ENCODE peak calls at places on chromosome 11, in eight cellular contexts. One of them, this sample, is unnamed.

GRCh38 chr11:19378814-19379213 is 138.1 kb upstream of the E2F8 start:
- DNase-seq in SJCRH30: no peak
- DNase-seq in Peyer's patch: no peak
- DNase-seq in mammary epithelial cell: no peak
- DNase-seq in spleen: no peak
- DNase-seq in heart right ventricle: no peak
- DNase-seq in ovary: no peak
- DNase-seq in IMR-90: no peak
- DNase-seq in this sample: no peak

GRCh38 chr11:103730151-103730940 is 306.1 kb upstream of the DDI1 start:
- DNase-seq in SJCRH30: no peak
- DNase-seq in Peyer's patch: no peak
- DNase-seq in mammary epithelial cell: peak; percentile 9
- DNase-seq in spleen: no peak
- DNase-seq in heart right ventricle: no peak
- DNase-seq in ovary: no peak
- DNase-seq in IMR-90: peak; percentile 81
- DNase-seq in this sample: no peak

GRCh38 chr11:1202776-1203504 is 19.9 kb upstream of the MUC5B start:
- DNase-seq in SJCRH30: peak; percentile 34
- DNase-seq in Peyer's patch: peak; percentile 79
- DNase-seq in mammary epithelial cell: peak; percentile 20
- DNase-seq in spleen: peak; percentile 91
- DNase-seq in heart right ventricle: peak; percentile 64
- DNase-seq in ovary: no peak
- DNase-seq in IMR-90: peak; percentile 12
- DNase-seq in this sample: peak; percentile 38

GRCh38 chr11:1762537-1763302 is 1.0 kb downstream of the CTSD start:
- DNase-seq in SJCRH30: no peak
- DNase-seq in Peyer's patch: peak; percentile 88
- DNase-seq in mammary epithelial cell: peak; percentile 65
- DNase-seq in spleen: peak; percentile 83
- DNase-seq in heart right ventricle: no peak
- DNase-seq in ovary: no peak
- DNase-seq in IMR-90: no peak
- DNase-seq in this sample: peak; percentile 97

GRCh38 chr11:78189851-78190250 is 1.1 kb downstream of the USP35 start:
- DNase-seq in SJCRH30: no peak
- DNase-seq in Peyer's patch: peak; percentile 45
- DNase-seq in mammary epithelial cell: no peak
- DNase-seq in spleen: peak; percentile 77
- DNase-seq in heart right ventricle: no peak
- DNase-seq in ovary: no peak
- DNase-seq in IMR-90: no peak
- DNase-seq in this sample: no peak

GRCh38 chr11:8719260-8720190 is 36.9 kb downstream of the RPL27A start:
- DNase-seq in SJCRH30: peak; percentile 67
- DNase-seq in Peyer's patch: no peak
- DNase-seq in mammary epithelial cell: peak; percentile 77
- DNase-seq in spleen: no peak
- DNase-seq in heart right ventricle: peak; percentile 42
- DNase-seq in ovary: peak; percentile 40
- DNase-seq in IMR-90: peak; percentile 96
- DNase-seq in this sample: no peak

GRCh38 chr11:134683860-134684259 is 271.8 kb upstream of the B3GAT1 start:
- DNase-seq in SJCRH30: no peak
- DNase-seq in Peyer's patch: no peak
- DNase-seq in mammary epithelial cell: no peak
- DNase-seq in spleen: peak; percentile 45
- DNase-seq in heart right ventricle: no peak
- DNase-seq in ovary: no peak
- DNase-seq in IMR-90: no peak
- DNase-seq in this sample: no peak

GRCh38 chr11:61141601-61142028 is 19.6 kb downstream of the VPS37C start:
- DNase-seq in SJCRH30: no peak
- DNase-seq in Peyer's patch: peak; percentile 94
- DNase-seq in mammary epithelial cell: no peak
- DNase-seq in spleen: peak; percentile 62
- DNase-seq in heart right ventricle: peak; percentile 47
- DNase-seq in ovary: no peak
- DNase-seq in IMR-90: no peak
- DNase-seq in this sample: peak; percentile 98

GRCh38 chr11:80297808-80298460 is 857.1 kb upstream of the TENM4 start:
- DNase-seq in SJCRH30: no peak
- DNase-seq in Peyer's patch: no peak
- DNase-seq in mammary epithelial cell: peak; percentile 67
- DNase-seq in spleen: no peak
- DNase-seq in heart right ventricle: no peak
- DNase-seq in ovary: no peak
- DNase-seq in IMR-90: peak; percentile 82
- DNase-seq in this sample: no peak

GRCh38 chr11:30960387-30960992 is 374.3 kb upstream of the MPPED2 start:
- DNase-seq in SJCRH30: no peak
- DNase-seq in Peyer's patch: no peak
- DNase-seq in mammary epithelial cell: no peak
- DNase-seq in spleen: no peak
- DNase-seq in heart right ventricle: no peak
- DNase-seq in ovary: no peak
- DNase-seq in IMR-90: peak; percentile 47
- DNase-seq in this sample: no peak

GRCh38 chr11:119168471-119169271 is at the start of gene NLRX1:
- DNase-seq in SJCRH30: peak; percentile 37
- DNase-seq in Peyer's patch: peak; percentile 93
- DNase-seq in mammary epithelial cell: peak; percentile 66
- DNase-seq in spleen: peak; percentile 97
- DNase-seq in heart right ventricle: peak; percentile 83
- DNase-seq in ovary: peak; percentile 73
- DNase-seq in IMR-90: peak; percentile 72
- DNase-seq in this sample: peak; percentile 88

GRCh38 chr11:4090258-4090657 is 4.3 kb upstream of the RRM1 start:
- DNase-seq in SJCRH30: no peak
- DNase-seq in Peyer's patch: peak; percentile 51
- DNase-seq in mammary epithelial cell: no peak
- DNase-seq in spleen: no peak
- DNase-seq in heart right ventricle: no peak
- DNase-seq in ovary: no peak
- DNase-seq in IMR-90: no peak
- DNase-seq in this sample: no peak

GRCh38 chr11:13328276-13328675 is 50.7 kb downstream of the BMAL1 start:
- DNase-seq in SJCRH30: no peak
- DNase-seq in Peyer's patch: no peak
- DNase-seq in mammary epithelial cell: no peak
- DNase-seq in spleen: no peak
- DNase-seq in heart right ventricle: no peak
- DNase-seq in ovary: no peak
- DNase-seq in IMR-90: no peak
- DNase-seq in this sample: no peak

GRCh38 chr11:65279713-65280459 is 18.1 kb downstream of the POLA2 start:
- DNase-seq in SJCRH30: peak; percentile 41
- DNase-seq in Peyer's patch: peak; percentile 64
- DNase-seq in mammary epithelial cell: peak; percentile 98
- DNase-seq in spleen: no peak
- DNase-seq in heart right ventricle: no peak
- DNase-seq in ovary: no peak
- DNase-seq in IMR-90: peak; percentile 99
- DNase-seq in this sample: peak; percentile 60

GRCh38 chr11:47848636-47849155 is 546 bp upstream of the NUP160 start:
- DNase-seq in SJCRH30: no peak
- DNase-seq in Peyer's patch: no peak
- DNase-seq in mammary epithelial cell: no peak
- DNase-seq in spleen: no peak
- DNase-seq in heart right ventricle: no peak
- DNase-seq in ovary: no peak
- DNase-seq in IMR-90: no peak
- DNase-seq in this sample: no peak

GRCh38 chr11:47852053-47852452 is 3.9 kb upstream of the NUP160 start:
- DNase-seq in SJCRH30: no peak
- DNase-seq in Peyer's patch: no peak
- DNase-seq in mammary epithelial cell: no peak
- DNase-seq in spleen: no peak
- DNase-seq in heart right ventricle: no peak
- DNase-seq in ovary: no peak
- DNase-seq in IMR-90: no peak
- DNase-seq in this sample: no peak

GRCh38 chr11:47847537-47847891 is 636 bp downstream of the NUP160 start:
- DNase-seq in SJCRH30: no peak
- DNase-seq in Peyer's patch: no peak
- DNase-seq in mammary epithelial cell: no peak
- DNase-seq in spleen: no peak
- DNase-seq in heart right ventricle: no peak
- DNase-seq in ovary: no peak
- DNase-seq in IMR-90: no peak
- DNase-seq in this sample: no peak

GRCh38 chr11:47847892-47848635 is at the start of gene NUP160:
- DNase-seq in SJCRH30: peak; percentile 78
- DNase-seq in Peyer's patch: peak; percentile 95
- DNase-seq in mammary epithelial cell: peak; percentile 69
- DNase-seq in spleen: peak; percentile 98
- DNase-seq in heart right ventricle: peak; percentile 86
- DNase-seq in ovary: peak; percentile 82
- DNase-seq in IMR-90: peak; percentile 29
- DNase-seq in this sample: peak; percentile 78

DNA sequence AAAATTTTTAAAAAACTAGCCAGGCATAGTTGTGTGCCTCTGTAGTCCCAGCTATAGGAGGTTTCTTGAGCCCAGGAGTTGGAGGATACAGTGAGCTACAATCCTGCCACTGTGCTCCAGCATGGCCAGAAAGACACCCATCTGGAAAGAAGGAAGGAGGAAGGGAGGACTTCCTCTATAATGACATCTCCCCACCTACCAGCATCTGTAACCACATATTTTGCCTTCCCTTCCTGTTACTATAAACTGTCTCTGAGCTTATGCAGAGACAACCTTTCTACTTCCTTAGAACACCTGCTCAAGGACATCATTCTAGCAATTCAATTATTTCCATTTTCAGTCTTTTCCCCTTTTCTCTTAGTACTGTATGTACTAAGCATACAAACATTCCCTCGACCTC is 2.2 kb upstream of the NUP160 start:
- DNase-seq in SJCRH30: no peak
- DNase-seq in Peyer's patch: no peak
- DNase-seq in mammary epithelial cell: no peak
- DNase-seq in spleen: no peak
- DNase-seq in heart right ventricle: no peak
- DNase-seq in ovary: no peak
- DNase-seq in IMR-90: no peak
- DNase-seq in this sample: no peak
- H3K4me1 ChIP-seq in SJCRH30: peaks cover 12% of the 10 kb centered on the region
- H3K4me1 ChIP-seq in Peyer's patch: no peaks in the 10 kb centered on the region
- H3K4me1 ChIP-seq in mammary epithelial cell: peaks cover 14% of the 10 kb centered on the region
- H3K4me1 ChIP-seq in spleen: peaks cover 88% of the 10 kb centered on the region
- H3K4me1 ChIP-seq in heart right ventricle: peaks cover 23% of the 10 kb centered on the region
- H3K4me1 ChIP-seq in ovary: peaks cover 1% of the 10 kb centered on the region
- H3K4me1 ChIP-seq in IMR-90: no peaks in the 10 kb centered on the region
- H3K4me1 ChIP-seq in this sample: no peaks in the 10 kb centered on the region

GRCh38 chr11:123659311-123659710 is 4.9 kb upstream of the SCN3B start:
- DNase-seq in SJCRH30: no peak
- DNase-seq in Peyer's patch: no peak
- DNase-seq in mammary epithelial cell: no peak
- DNase-seq in spleen: no peak
- DNase-seq in heart right ventricle: no peak
- DNase-seq in ovary: no peak
- DNase-seq in IMR-90: no peak
- DNase-seq in this sample: no peak

GRCh38 chr11:123654566-123655081 is at the start of gene SCN3B:
- DNase-seq in SJCRH30: peak; percentile 81
- DNase-seq in Peyer's patch: peak; percentile 61
- DNase-seq in mammary epithelial cell: peak; percentile 67
- DNase-seq in spleen: no peak
- DNase-seq in heart right ventricle: peak; percentile 66
- DNase-seq in ovary: peak; percentile 48
- DNase-seq in IMR-90: peak; percentile 61
- DNase-seq in this sample: peak; percentile 63

GRCh38 chr11:123653405-123653996 is 923 bp downstream of the SCN3B start:
- DNase-seq in SJCRH30: no peak
- DNase-seq in Peyer's patch: no peak
- DNase-seq in mammary epithelial cell: no peak
- DNase-seq in spleen: no peak
- DNase-seq in heart right ventricle: no peak
- DNase-seq in ovary: no peak
- DNase-seq in IMR-90: no peak
- DNase-seq in this sample: no peak

GRCh38 chr11:123650901-123651300 is 3.5 kb downstream of the SCN3B start:
- DNase-seq in SJCRH30: no peak
- DNase-seq in Peyer's patch: no peak
- DNase-seq in mammary epithelial cell: no peak
- DNase-seq in spleen: no peak
- DNase-seq in heart right ventricle: no peak
- DNase-seq in ovary: no peak
- DNase-seq in IMR-90: no peak
- DNase-seq in this sample: no peak

GRCh38 chr11:123653997-123654565 is 343 bp downstream of the SCN3B start:
- DNase-seq in SJCRH30: peak; percentile 54
- DNase-seq in Peyer's patch: peak; percentile 46
- DNase-seq in mammary epithelial cell: peak; percentile 52
- DNase-seq in spleen: peak; percentile 83
- DNase-seq in heart right ventricle: peak; percentile 51
- DNase-seq in ovary: peak; percentile 28
- DNase-seq in IMR-90: peak; percentile 34
- DNase-seq in this sample: peak; percentile 24
- H3K4me3 ChIP-seq in SJCRH30: peak overlapping the region; percentile 63
- H3K4me3 ChIP-seq in Peyer's patch: peak overlapping the region; percentile 59
- H3K4me3 ChIP-seq in mammary epithelial cell: peak overlapping the region; percentile 71
- H3K4me3 ChIP-seq in spleen: peak overlapping the region; percentile 49
- H3K4me3 ChIP-seq in heart right ventricle: peak overlapping the region; percentile 65
- H3K4me3 ChIP-seq in ovary: peak overlapping the region; percentile 41
- H3K4me3 ChIP-seq in IMR-90: peak overlapping the region; percentile 75
- H3K4me3 ChIP-seq in this sample: peak overlapping the region; percentile 50

GRCh38 chr11:67240575-67241389 is 25.5 kb upstream of the GRK2 start:
- DNase-seq in SJCRH30: peak; percentile 51
- DNase-seq in Peyer's patch: peak; percentile 89
- DNase-seq in mammary epithelial cell: peak; percentile 85
- DNase-seq in spleen: peak; percentile 87
- DNase-seq in heart right ventricle: peak; percentile 42
- DNase-seq in ovary: peak; percentile 42
- DNase-seq in IMR-90: peak; percentile 75
- DNase-seq in this sample: peak; percentile 81
- H3K4me1 ChIP-seq in SJCRH30: peaks cover 8% of the 10 kb centered on the region
- H3K4me1 ChIP-seq in Peyer's patch: peaks cover 3% of the 10 kb centered on the region
- H3K4me1 ChIP-seq in mammary epithelial cell: peaks cover 24% of the 10 kb centered on the region
- H3K4me1 ChIP-seq in spleen: peaks cover 70% of the 10 kb centered on the region
- H3K4me1 ChIP-seq in heart right ventricle: peaks cover 49% of the 10 kb centered on the region
- H3K4me1 ChIP-seq in ovary: peaks cover 10% of the 10 kb centered on the region
- H3K4me1 ChIP-seq in IMR-90: peaks cover 13% of the 10 kb centered on the region
- H3K4me1 ChIP-seq in this sample: peaks cover 2% of the 10 kb centered on the region

DNA sequence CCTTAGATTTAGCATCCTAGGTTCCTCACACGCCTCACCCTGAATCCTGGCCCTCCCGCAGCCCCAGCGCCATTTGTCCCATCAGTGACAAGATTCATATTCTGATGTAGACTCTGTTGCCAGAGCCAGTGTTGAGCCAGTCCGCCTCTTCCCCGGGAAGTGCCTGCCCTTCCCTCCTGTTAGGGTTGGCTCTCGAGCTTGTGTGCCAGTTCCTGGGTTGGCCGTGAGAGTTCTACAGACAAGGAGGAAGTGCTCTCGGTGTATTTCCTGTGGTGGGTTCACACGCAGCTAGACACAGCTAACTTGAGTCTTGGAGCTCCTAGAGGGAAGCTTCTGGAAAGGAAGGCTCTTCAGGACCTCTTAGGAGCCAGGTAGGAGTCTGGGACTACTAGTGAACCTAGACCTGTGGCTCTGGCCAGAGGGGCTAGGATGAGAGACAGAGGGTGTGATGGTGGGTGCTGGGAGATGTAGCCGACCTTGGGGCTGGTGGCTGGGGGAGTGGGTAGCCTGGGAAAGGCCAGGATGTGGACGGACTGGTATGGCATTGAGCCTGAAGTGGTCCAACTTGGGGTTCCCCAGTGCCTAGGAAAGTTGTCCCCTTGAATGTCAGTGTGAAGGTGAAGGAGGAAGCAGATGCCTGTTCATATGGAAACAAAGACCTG is at the start of gene IL18BP:
- DNase-seq in SJCRH30: no peak
- DNase-seq in Peyer's patch: peak; percentile 79
- DNase-seq in mammary epithelial cell: no peak
- DNase-seq in spleen: peak; percentile 90
- DNase-seq in heart right ventricle: no peak
- DNase-seq in ovary: no peak
- DNase-seq in IMR-90: no peak
- DNase-seq in this sample: peak; percentile 33
- H3K4me3 ChIP-seq in SJCRH30: no peak within 1 kb of the TSS
- H3K4me3 ChIP-seq in Peyer's patch: peak within 1 kb of the TSS; percentile 19
- H3K4me3 ChIP-seq in mammary epithelial cell: no peak within 1 kb of the TSS
- H3K4me3 ChIP-seq in spleen: peak within 1 kb of the TSS; percentile 39
- H3K4me3 ChIP-seq in heart right ventricle: peak within 1 kb of the TSS; percentile 16
- H3K4me3 ChIP-seq in ovary: peak within 1 kb of the TSS; percentile 10
- H3K4me3 ChIP-seq in IMR-90: no peak within 1 kb of the TSS
- H3K4me3 ChIP-seq in this sample: no peak within 1 kb of the TSS